ENCODE peak calls at places on chromosomes 5 and 9, in six cellular contexts. U is NCI-H2081; E is GM04503; V is NCI-H1105; A is naive thymus-derived CD8-positive, alpha-beta T cell; R is heart left ventricle. I is an unnamed sample.

GRCh38 chr9:87282477-87282991 is 215.1 kb upstream of the DAPK1 start:
- DNase-seq in U (no peak), E (no peak), V (no peak), A (no peak), R (no peak), I (no peak)

GRCh38 chr9:113220467-113221002 is 542 bp downstream of the FKBP15 start:
- DNase-seq in U (peak; percentile 8), E (no peak), V (no peak), A (peak; percentile 23), R (no peak), I (no peak)

GRCh38 chr9:115400801-115401200 is 282.8 kb upstream of the TNC start:
- DNase-seq in U (no peak), E (peak; percentile 96), V (no peak), A (no peak), R (no peak), I (no peak)

GRCh38 chr9:75369989-75370388 is 281.7 kb downstream of the OSTF1 start:
- DNase-seq in U (no peak), E (no peak), V (no peak), A (no peak), R (no peak), I (no peak)

GRCh38 chr9:123102380-123103113 is 69.1 kb downstream of the GPR21 start:
- DNase-seq in U (no peak), E (no peak), V (no peak), A (no peak), R (no peak), I (no peak)

GRCh38 chr5:411728-412127 is 31.2 kb upstream of the EXOC3 start:
- DNase-seq in U (no peak), E (no peak), V (no peak), A (no peak), R (no peak), I (no peak)

GRCh38 chr9:136685216-136685615 is 2.0 kb downstream of the AGPAT2 start:
- DNase-seq in U (no peak), E (no peak), V (no peak), A (no peak), R (no peak), I (no peak)

GRCh38 chr9:107155244-107155817 is 127.7 kb upstream of the RAD23B start:
- DNase-seq in U (no peak), E (no peak), V (no peak), A (no peak), R (no peak), I (no peak)

GRCh38 chr9:90044710-90045151 is 439.9 kb downstream of the GADD45G start:
- DNase-seq in U (peak; percentile 97), E (no peak), V (peak; percentile 74), A (no peak), R (no peak), I (no peak)

GRCh38 chr9:2015581-2016410 is 649 bp downstream of the SMARCA2 start:
- DNase-seq in U (peak; percentile 65), E (no peak), V (peak; percentile 27), A (peak; percentile 64), R (peak; percentile 51), I (peak; percentile 48)

GRCh38 chr9:4082948-4083347 is 216.9 kb downstream of the GLIS3 start:
- DNase-seq in U (no peak), E (no peak), V (no peak), A (no peak), R (no peak), I (no peak)

GRCh38 chr9:91727316-91727861 is 222.6 kb downstream of the ROR2 start:
- DNase-seq in U (peak; percentile 33), E (no peak), V (peak; percentile 18), A (peak; percentile 27), R (no peak), I (no peak)

GRCh38 chr9:136665704-136666363 is 3.1 kb downstream of the EGFL7 start:
- DNase-seq in U (no peak), E (no peak), V (no peak), A (no peak), R (no peak), I (no peak)

GRCh38 chr9:126616521-126616976 is 2.8 kb downstream of the LMX1B start:
- DNase-seq in U (no peak), E (no peak), V (no peak), A (no peak), R (no peak), I (no peak)

GRCh38 chr9:124467410-124468060 is 17.3 kb downstream of the ADGRD2 start:
- DNase-seq in U (no peak), E (no peak), V (no peak), A (no peak), R (no peak), I (no peak)

GRCh38 chr5:135375040-135375439 is 24.0 kb downstream of the MACROH2A1 start:
- DNase-seq in U (no peak), E (no peak), V (no peak), A (no peak), R (no peak), I (no peak)

GRCh38 chr9:135501261-135502167 is 1.0 kb downstream of the MRPS2 start:
- DNase-seq in U (no peak), E (no peak), V (no peak), A (no peak), R (no peak), I (no peak)

GRCh38 chr5:52800394-52801213 is 12.9 kb downstream of the ITGA1 start:
- DNase-seq in U (peak; percentile 53), E (no peak), V (no peak), A (no peak), R (peak; percentile 57), I (peak; percentile 73)

GRCh38 chr5:174610968-174611367 is 113.4 kb upstream of the MSX2 start:
- DNase-seq in U (no peak), E (no peak), V (no peak), A (no peak), R (no peak), I (no peak)

GRCh38 chr5:107529618-107530017 is 141.1 kb downstream of the EFNA5 start:
- DNase-seq in U (no peak), E (no peak), V (no peak), A (no peak), R (no peak), I (no peak)

GRCh38 chr5:74641014-74641777 is 668 bp upstream of the ENC1 start:
- DNase-seq in U (no peak), E (no peak), V (no peak), A (peak; percentile 33), R (peak; percentile 79), I (peak; percentile 60)

GRCh38 chr5:122639852-122640251 is 135.0 kb upstream of the SNX2 start:
- DNase-seq in U (no peak), E (no peak), V (no peak), A (no peak), R (no peak), I (no peak)

GRCh38 chr5:39863926-39864572 is 439.3 kb upstream of the DAB2 start:
- DNase-seq in U (no peak), E (no peak), V (no peak), A (no peak), R (no peak), I (no peak)

GRCh38 chr9:16704489-16705111 is 165.9 kb downstream of the BNC2 start:
- DNase-seq in U (no peak), E (peak; percentile 54), V (no peak), A (no peak), R (peak; percentile 50), I (peak; percentile 67)

GRCh38 chr5:6404129-6404528 is 25.8 kb upstream of the MED10 start:
- DNase-seq in U (no peak), E (peak; percentile 21), V (no peak), A (no peak), R (no peak), I (no peak)

GRCh38 chr9:95952471-95952870 is 77.0 kb downstream of the ERCC6L2 start:
- DNase-seq in U (no peak), E (no peak), V (no peak), A (no peak), R (no peak), I (no peak)

GRCh38 chr5:181168595-181169118 is 21.3 kb downstream of the OR2V2 start:
- DNase-seq in U (peak; percentile 10), E (no peak), V (no peak), A (no peak), R (no peak), I (no peak)

GRCh38 chr9:121302341-121302740 is 34.4 kb downstream of the GSN start:
- DNase-seq in U (no peak), E (no peak), V (no peak), A (no peak), R (no peak), I (no peak)

GRCh38 chr9:125932012-125932411 is 184.8 kb downstream of the PBX3 start:
- DNase-seq in U (no peak), E (peak; percentile 99), V (no peak), A (no peak), R (peak; percentile 42), I (peak; percentile 32)

I was measured in uterus.